ENCODE peak calls at places on chromosome 17, in ten cellular contexts. One of them, this sample, is unnamed.

GRCh38 chr17:37391146-37391545 is 15.4 kb downstream of the C17orf78 start:
- DNase-seq in prostate gland: no peak
- DNase-seq in sigmoid colon: no peak
- DNase-seq in heart right ventricle: no peak
- DNase-seq in H1: no peak
- DNase-seq in cardiac muscle cell: no peak
- DNase-seq in right atrium auricular region: no peak
- DNase-seq in stomach: no peak
- DNase-seq in tibial artery: no peak
- DNase-seq in uterus: no peak
- DNase-seq in this sample: no peak

GRCh38 chr17:61597606-61598005 is 6.6 kb upstream of the NACA2 start:
- DNase-seq in prostate gland: no peak
- DNase-seq in sigmoid colon: no peak
- DNase-seq in heart right ventricle: no peak
- DNase-seq in H1: no peak
- DNase-seq in cardiac muscle cell: no peak
- DNase-seq in right atrium auricular region: no peak
- DNase-seq in stomach: no peak
- DNase-seq in tibial artery: no peak
- DNase-seq in uterus: no peak
- DNase-seq in this sample: no peak

GRCh38 chr17:67548693-67549092 is 169.0 kb upstream of the NOL11 start:
- DNase-seq in prostate gland: no peak
- DNase-seq in sigmoid colon: no peak
- DNase-seq in heart right ventricle: no peak
- DNase-seq in H1: no peak
- DNase-seq in cardiac muscle cell: no peak
- DNase-seq in right atrium auricular region: no peak
- DNase-seq in stomach: no peak
- DNase-seq in tibial artery: no peak
- DNase-seq in uterus: no peak
- DNase-seq in this sample: no peak

GRCh38 chr17:39271546-39271945 is 45.8 kb upstream of the STAC2 start:
- DNase-seq in prostate gland: no peak
- DNase-seq in sigmoid colon: no peak
- DNase-seq in heart right ventricle: no peak
- DNase-seq in H1: no peak
- DNase-seq in cardiac muscle cell: peak; percentile 77
- DNase-seq in right atrium auricular region: peak; percentile 54
- DNase-seq in stomach: no peak
- DNase-seq in tibial artery: no peak
- DNase-seq in uterus: no peak
- DNase-seq in this sample: no peak

GRCh38 chr17:77600346-77600745 is 358.2 kb upstream of the TNRC6C start:
- DNase-seq in prostate gland: no peak
- DNase-seq in sigmoid colon: no peak
- DNase-seq in heart right ventricle: no peak
- DNase-seq in H1: no peak
- DNase-seq in cardiac muscle cell: no peak
- DNase-seq in right atrium auricular region: no peak
- DNase-seq in stomach: peak; percentile 17
- DNase-seq in tibial artery: peak; percentile 14
- DNase-seq in uterus: no peak
- DNase-seq in this sample: no peak

GRCh38 chr17:70947636-70948565 is 778.6 kb downstream of the KCNJ2 start:
- DNase-seq in prostate gland: no peak
- DNase-seq in sigmoid colon: no peak
- DNase-seq in heart right ventricle: no peak
- DNase-seq in H1: no peak
- DNase-seq in cardiac muscle cell: no peak
- DNase-seq in right atrium auricular region: no peak
- DNase-seq in stomach: no peak
- DNase-seq in tibial artery: no peak
- DNase-seq in uterus: no peak
- DNase-seq in this sample: no peak

GRCh38 chr17:74186498-74186897 is 17.0 kb upstream of the RPL38 start:
- DNase-seq in prostate gland: no peak
- DNase-seq in sigmoid colon: no peak
- DNase-seq in heart right ventricle: no peak
- DNase-seq in H1: no peak
- DNase-seq in cardiac muscle cell: no peak
- DNase-seq in right atrium auricular region: no peak
- DNase-seq in stomach: no peak
- DNase-seq in tibial artery: no peak
- DNase-seq in uterus: no peak
- DNase-seq in this sample: no peak

GRCh38 chr17:4175921-4176802 is 33.2 kb downstream of the CYB5D2 start:
- DNase-seq in prostate gland: no peak
- DNase-seq in sigmoid colon: no peak
- DNase-seq in heart right ventricle: no peak
- DNase-seq in H1: no peak
- DNase-seq in cardiac muscle cell: no peak
- DNase-seq in right atrium auricular region: no peak
- DNase-seq in stomach: no peak
- DNase-seq in tibial artery: no peak
- DNase-seq in uterus: no peak
- DNase-seq in this sample: no peak

GRCh38 chr17:40356906-40357861 is 7.4 kb downstream of the GJD3 start:
- DNase-seq in prostate gland: no peak
- DNase-seq in sigmoid colon: peak; percentile 65
- DNase-seq in heart right ventricle: no peak
- DNase-seq in H1: no peak
- DNase-seq in cardiac muscle cell: no peak
- DNase-seq in right atrium auricular region: no peak
- DNase-seq in stomach: no peak
- DNase-seq in tibial artery: no peak
- DNase-seq in uterus: no peak
- DNase-seq in this sample: no peak

GRCh38 chr17:74361613-74362391 is at the start of gene BTBD17:
- DNase-seq in prostate gland: peak; percentile 19
- DNase-seq in sigmoid colon: no peak
- DNase-seq in heart right ventricle: peak; percentile 70
- DNase-seq in H1: peak; percentile 97
- DNase-seq in cardiac muscle cell: peak; percentile 49
- DNase-seq in right atrium auricular region: no peak
- DNase-seq in stomach: peak; percentile 64
- DNase-seq in tibial artery: no peak
- DNase-seq in uterus: peak; percentile 36
- DNase-seq in this sample: no peak

GRCh38 chr17:21007646-21008045 is 35.2 kb downstream of the USP22 start:
- DNase-seq in prostate gland: no peak
- DNase-seq in sigmoid colon: no peak
- DNase-seq in heart right ventricle: no peak
- DNase-seq in H1: no peak
- DNase-seq in cardiac muscle cell: no peak
- DNase-seq in right atrium auricular region: no peak
- DNase-seq in stomach: no peak
- DNase-seq in tibial artery: no peak
- DNase-seq in uterus: no peak
- DNase-seq in this sample: no peak

GRCh38 chr17:35312346-35312745 is 61.1 kb downstream of the SLFN11 start:
- DNase-seq in prostate gland: no peak
- DNase-seq in sigmoid colon: no peak
- DNase-seq in heart right ventricle: no peak
- DNase-seq in H1: no peak
- DNase-seq in cardiac muscle cell: no peak
- DNase-seq in right atrium auricular region: no peak
- DNase-seq in stomach: no peak
- DNase-seq in tibial artery: no peak
- DNase-seq in uterus: no peak
- DNase-seq in this sample: no peak

GRCh38 chr17:42659079-42659931 is at the start of gene TUBG2:
- DNase-seq in prostate gland: peak; percentile 81
- DNase-seq in sigmoid colon: peak; percentile 94
- DNase-seq in heart right ventricle: peak; percentile 92
- DNase-seq in H1: peak; percentile 98
- DNase-seq in cardiac muscle cell: peak; percentile 93
- DNase-seq in right atrium auricular region: peak; percentile 85
- DNase-seq in stomach: peak; percentile 84
- DNase-seq in tibial artery: peak; percentile 84
- DNase-seq in uterus: peak; percentile 87
- DNase-seq in this sample: peak; percentile 81
- H3K27ac ChIP-seq in prostate gland: peak within 1 kb of the TSS; percentile 82
- H3K27ac ChIP-seq in sigmoid colon: peak within 1 kb of the TSS; percentile 91
- H3K27ac ChIP-seq in heart right ventricle: peak within 1 kb of the TSS; percentile 79
- H3K27ac ChIP-seq in H1: peak within 1 kb of the TSS; percentile 55
- H3K27ac ChIP-seq in cardiac muscle cell: peak within 1 kb of the TSS; percentile 20
- H3K27ac ChIP-seq in right atrium auricular region: peak within 1 kb of the TSS; percentile 79
- H3K27ac ChIP-seq in stomach: peak within 1 kb of the TSS; percentile 87
- H3K27ac ChIP-seq in tibial artery: peak within 1 kb of the TSS; percentile 90
- H3K27ac ChIP-seq in uterus: peak within 1 kb of the TSS; percentile 88
- H3K27ac ChIP-seq in this sample: peak within 1 kb of the TSS; percentile 72

GRCh38 chr17:80497726-80498241 is 21.4 kb upstream of the NPTX1 start:
- DNase-seq in prostate gland: no peak
- DNase-seq in sigmoid colon: no peak
- DNase-seq in heart right ventricle: no peak
- DNase-seq in H1: no peak
- DNase-seq in cardiac muscle cell: no peak
- DNase-seq in right atrium auricular region: no peak
- DNase-seq in stomach: no peak
- DNase-seq in tibial artery: no peak
- DNase-seq in uterus: no peak
- DNase-seq in this sample: no peak
- H3K4me3 ChIP-seq in prostate gland: no peak overlapping the region
- H3K4me3 ChIP-seq in sigmoid colon: no peak overlapping the region
- H3K4me3 ChIP-seq in heart right ventricle: peak overlapping the region; percentile 6
- H3K4me3 ChIP-seq in H1: no peak overlapping the region
- H3K4me3 ChIP-seq in cardiac muscle cell: no peak overlapping the region
- H3K4me3 ChIP-seq in right atrium auricular region: no peak overlapping the region
- H3K4me3 ChIP-seq in stomach: no peak overlapping the region
- H3K4me3 ChIP-seq in tibial artery: no peak overlapping the region
- H3K4me3 ChIP-seq in uterus: no peak overlapping the region
- H3K4me3 ChIP-seq in this sample: peak overlapping the region; percentile 62

GRCh38 chr17:30599424-30600061 is 122.3 kb downstream of the GOSR1 start:
- DNase-seq in prostate gland: no peak
- DNase-seq in sigmoid colon: no peak
- DNase-seq in heart right ventricle: no peak
- DNase-seq in H1: no peak
- DNase-seq in cardiac muscle cell: no peak
- DNase-seq in right atrium auricular region: no peak
- DNase-seq in stomach: no peak
- DNase-seq in tibial artery: no peak
- DNase-seq in uterus: no peak
- DNase-seq in this sample: no peak

GRCh38 chr17:30600062-30600829 is 123.0 kb downstream of the GOSR1 start:
- DNase-seq in prostate gland: peak; percentile 78
- DNase-seq in sigmoid colon: peak; percentile 88
- DNase-seq in heart right ventricle: peak; percentile 86
- DNase-seq in H1: peak; percentile 91
- DNase-seq in cardiac muscle cell: peak; percentile 83
- DNase-seq in right atrium auricular region: peak; percentile 75
- DNase-seq in stomach: peak; percentile 85
- DNase-seq in tibial artery: peak; percentile 73
- DNase-seq in uterus: peak; percentile 70
- DNase-seq in this sample: peak; percentile 79

GRCh38 chr17:30600830-30601494 is 123.8 kb downstream of the GOSR1 start:
- DNase-seq in prostate gland: no peak
- DNase-seq in sigmoid colon: no peak
- DNase-seq in heart right ventricle: no peak
- DNase-seq in H1: no peak
- DNase-seq in cardiac muscle cell: peak; percentile 29
- DNase-seq in right atrium auricular region: no peak
- DNase-seq in stomach: no peak
- DNase-seq in tibial artery: peak; percentile 32
- DNase-seq in uterus: no peak
- DNase-seq in this sample: no peak

GRCh38 chr17:30594223-30594952 is 117.2 kb downstream of the GOSR1 start:
- DNase-seq in prostate gland: no peak
- DNase-seq in sigmoid colon: no peak
- DNase-seq in heart right ventricle: no peak
- DNase-seq in H1: no peak
- DNase-seq in cardiac muscle cell: no peak
- DNase-seq in right atrium auricular region: no peak
- DNase-seq in stomach: no peak
- DNase-seq in tibial artery: no peak
- DNase-seq in uterus: no peak
- DNase-seq in this sample: no peak

GRCh38 chr17:30597776-30598288 is 120.6 kb downstream of the GOSR1 start:
- DNase-seq in prostate gland: no peak
- DNase-seq in sigmoid colon: no peak
- DNase-seq in heart right ventricle: no peak
- DNase-seq in H1: no peak
- DNase-seq in cardiac muscle cell: no peak
- DNase-seq in right atrium auricular region: no peak
- DNase-seq in stomach: no peak
- DNase-seq in tibial artery: no peak
- DNase-seq in uterus: no peak
- DNase-seq in this sample: no peak
- H3K4me1 ChIP-seq in prostate gland: no peaks in the 10 kb centered on the region
- H3K4me1 ChIP-seq in sigmoid colon: peaks cover 9% of the 10 kb centered on the region
- H3K4me1 ChIP-seq in heart right ventricle: peaks cover 4% of the 10 kb centered on the region
- H3K4me1 ChIP-seq in H1: peaks cover 2% of the 10 kb centered on the region
- H3K4me1 ChIP-seq in cardiac muscle cell: no peaks in the 10 kb centered on the region
- H3K4me1 ChIP-seq in right atrium auricular region: no peaks in the 10 kb centered on the region
- H3K4me1 ChIP-seq in stomach: peaks cover 7% of the 10 kb centered on the region
- H3K4me1 ChIP-seq in tibial artery: no peaks in the 10 kb centered on the region
- H3K4me1 ChIP-seq in uterus: peaks cover 3% of the 10 kb centered on the region
- H3K4me1 ChIP-seq in this sample: no peaks in the 10 kb centered on the region

DNA sequence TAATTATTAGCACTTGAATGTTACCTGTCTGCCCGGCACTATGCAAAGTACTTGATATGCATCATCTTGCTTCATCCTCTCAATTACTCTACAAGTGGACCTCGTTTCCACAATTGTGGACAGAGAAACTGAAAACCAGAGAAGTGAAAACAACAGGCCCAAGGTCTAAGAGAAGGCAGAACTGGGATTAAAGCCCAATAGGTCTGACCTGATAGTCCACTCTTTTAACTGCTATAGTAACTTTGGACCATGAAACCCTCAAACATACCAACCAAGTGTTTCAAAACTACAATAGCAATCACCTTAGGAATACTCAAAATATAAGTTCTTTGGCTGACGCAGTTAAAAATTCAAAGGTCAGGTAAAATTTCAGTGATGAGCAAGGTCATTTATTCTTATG is 7.3 kb downstream of the STAT3 start:
- DNase-seq in prostate gland: no peak
- DNase-seq in sigmoid colon: no peak
- DNase-seq in heart right ventricle: no peak
- DNase-seq in H1: no peak
- DNase-seq in cardiac muscle cell: no peak
- DNase-seq in right atrium auricular region: no peak
- DNase-seq in stomach: no peak
- DNase-seq in tibial artery: no peak
- DNase-seq in uterus: no peak
- DNase-seq in this sample: no peak
- H3K27ac ChIP-seq in prostate gland: no peak overlapping the region
- H3K27ac ChIP-seq in sigmoid colon: peak overlapping the region; percentile 86
- H3K27ac ChIP-seq in heart right ventricle: no peak overlapping the region
- H3K27ac ChIP-seq in H1: no peak overlapping the region
- H3K27ac ChIP-seq in cardiac muscle cell: peak overlapping the region; percentile 85
- H3K27ac ChIP-seq in right atrium auricular region: peak overlapping the region; percentile 75
- H3K27ac ChIP-seq in stomach: peak overlapping the region; percentile 85
- H3K27ac ChIP-seq in tibial artery: peak overlapping the region; percentile 71
- H3K27ac ChIP-seq in uterus: no peak overlapping the region
- H3K27ac ChIP-seq in this sample: peak overlapping the region; percentile 83

This sample was measured in breast epithelium.